ENCODE peak calls at places on chromosomes 1 and 21, in five cellular contexts. L is sigmoid colon; D is CD4-positive, alpha-beta T cell; U is fibroblast of lung; N is ascending aorta. T is an unnamed sample.

GRCh38 chr1:44903261-44903660 is 60.2 kb upstream of the PTCH2 start:
- DNase-seq in L (no peak), D (no peak), U (no peak), N (no peak), T (no peak)

GRCh38 chr21:44418108-44418875 is 37.0 kb upstream of the LRRC3 start:
- DNase-seq in L (peak), D (no peak), U (no peak), N (peak), T (no peak)

GRCh38 chr1:86703696-86704455 is 500 bp upstream of the SH3GLB1 start:
- DNase-seq in L (peak), D (no peak), U (no peak), N (peak), T (no peak)

GRCh38 chr1:111290640-111291039 is at the start of gene CHIA:
- DNase-seq in L (no peak), D (no peak), U (no peak), N (no peak), T (peak)

GRCh38 chr1:234977891-234978396 is 150.7 kb downstream of the TOMM20 start:
- DNase-seq in L (peak), D (no peak), U (no peak), N (no peak), T (no peak)

GRCh38 chr1:230191079-230191478 is 124.0 kb downstream of the GALNT2 start:
- DNase-seq in L (peak), D (no peak), U (peak), N (peak), T (no peak)

GRCh38 chr1:65059930-65060538 is 88.0 kb upstream of the AK4 start:
- DNase-seq in L (no peak), D (no peak), U (peak), N (no peak), T (peak)

GRCh38 chr1:54397090-54397591 is 9.1 kb downstream of the SSBP3 start:
- DNase-seq in L (no peak), D (no peak), U (no peak), N (no peak), T (no peak)

GRCh38 chr21:43016728-43017127 is 42.4 kb downstream of the PKNOX1 start:
- DNase-seq in L (no peak), D (no peak), U (no peak), N (no peak), T (no peak)

GRCh38 chr1:36224537-36225297 is 474 bp downstream of the THRAP3 start:
- DNase-seq in L (peak), D (no peak), U (peak), N (peak), T (peak)

GRCh38 chr21:8990326-8991087 is 1530.9 kb upstream of the TPTE start:
- DNase-seq in L (peak), D (no peak), U (no peak), N (no peak), T (no peak)

GRCh38 chr1:206866062-206866461 is 639 bp downstream of the IL20 start:
- DNase-seq in L (no peak), D (no peak), U (no peak), N (no peak), T (no peak)

GRCh38 chr1:78078358-78078757 is 32.6 kb downstream of the GIPC2 start:
- DNase-seq in L (no peak), D (no peak), U (no peak), N (no peak), T (no peak)

GRCh38 chr1:7278045-7278444 is 492.8 kb downstream of the CAMTA1 start:
- DNase-seq in L (no peak), D (no peak), U (no peak), N (no peak), T (no peak)

GRCh38 chr1:222928212-222928611 is 113.4 kb downstream of the DISP1 start:
- DNase-seq in L (peak), D (no peak), U (peak), N (no peak), T (no peak)

GRCh38 chr1:37651803-37652202 is 17.1 kb upstream of the RSPO1 start:
- DNase-seq in L (no peak), D (no peak), U (no peak), N (no peak), T (no peak)

GRCh38 chr1:59290173-59290954 is 6.5 kb upstream of the FGGY start:
- DNase-seq in L (no peak), D (no peak), U (peak), N (no peak), T (no peak)

GRCh38 chr1:184190626-184191025 is 139.1 kb downstream of the TSEN15 start:
- DNase-seq in L (no peak), D (no peak), U (no peak), N (no peak), T (no peak)

GRCh38 chr1:248841702-248842395 is 3.8 kb downstream of the ZNF672 start:
- DNase-seq in L (no peak), D (peak), U (peak), N (peak), T (no peak)

GRCh38 chr21:45981154-45981606 is 390 bp upstream of the COL6A1 start:
- DNase-seq in L (peak), D (peak), U (peak), N (peak), T (peak)

GRCh38 chr1:118151312-118151937 is 33.6 kb downstream of the SPAG17 start:
- DNase-seq in L (no peak), D (no peak), U (peak), N (no peak), T (peak)

GRCh38 chr1:7589080-7589735 is 181.9 kb upstream of the VAMP3 start:
- DNase-seq in L (peak), D (no peak), U (no peak), N (no peak), T (no peak)

GRCh38 chr1:34590211-34590623 is 164.6 kb upstream of the GJB5 start:
- DNase-seq in L (no peak), D (no peak), U (no peak), N (no peak), T (peak)

GRCh38 chr1:244054924-244055263 is 3.8 kb downstream of the ZBTB18 start:
- DNase-seq in L (no peak), D (no peak), U (no peak), N (no peak), T (no peak)

GRCh38 chr21:26918318-26919065 is 48.4 kb downstream of the ADAMTS5 start:
- DNase-seq in L (no peak), D (no peak), U (peak), N (no peak), T (no peak)

GRCh38 chr1:66445492-66446181 is 88.3 kb upstream of the SGIP1 start:
- DNase-seq in L (no peak), D (peak), U (no peak), N (no peak), T (no peak)

GRCh38 chr1:214493126-214493796 is 58.1 kb downstream of the PTPN14 start:
- DNase-seq in L (no peak), D (no peak), U (no peak), N (no peak), T (no peak)

GRCh38 chr1:20402585-20403422 is 83.2 kb downstream of the CAMK2N1 start:
- DNase-seq in L (no peak), D (no peak), U (no peak), N (no peak), T (no peak)

GRCh38 chr1:217590598-217590997 is 40.3 kb downstream of the GPATCH2 start:
- DNase-seq in L (no peak), D (no peak), U (no peak), N (no peak), T (no peak)
- TF ChIP-seq CTCF in L (no peak), D (no peak), U (no peak), N (no peak), T (no peak)

DNA sequence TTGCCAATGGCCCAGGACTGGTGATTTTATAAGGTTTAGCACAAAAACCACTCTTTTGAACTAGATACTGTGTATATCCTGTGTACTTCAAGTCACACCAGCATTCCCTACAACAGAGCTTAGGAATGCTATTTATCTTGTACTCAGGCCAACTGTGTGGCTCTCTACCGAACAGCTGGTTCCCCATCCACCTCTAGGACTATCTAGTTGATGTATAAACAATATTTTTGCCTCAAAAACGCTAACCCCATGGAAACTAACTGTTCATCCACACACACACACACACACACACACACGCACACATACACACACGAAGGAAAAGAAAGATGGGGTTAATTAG is 28.7 kb upstream of the SLC45A3 start:
- DNase-seq in L (no peak), D (no peak), U (peak), N (no peak), T (no peak)
- H3K27ac ChIP-seq in L (no peak), D (no peak), U (no peak), N (no peak), T (no peak)

GRCh38 chr1:154716614-154717372 is 108.8 kb upstream of the ADAR start:
- DNase-seq in L (peak), D (no peak), U (no peak), N (no peak), T (no peak)
- TF ChIP-seq CTCF in L (no peak), D (no peak), U (no peak), N (no peak), T (no peak)

DNA sequence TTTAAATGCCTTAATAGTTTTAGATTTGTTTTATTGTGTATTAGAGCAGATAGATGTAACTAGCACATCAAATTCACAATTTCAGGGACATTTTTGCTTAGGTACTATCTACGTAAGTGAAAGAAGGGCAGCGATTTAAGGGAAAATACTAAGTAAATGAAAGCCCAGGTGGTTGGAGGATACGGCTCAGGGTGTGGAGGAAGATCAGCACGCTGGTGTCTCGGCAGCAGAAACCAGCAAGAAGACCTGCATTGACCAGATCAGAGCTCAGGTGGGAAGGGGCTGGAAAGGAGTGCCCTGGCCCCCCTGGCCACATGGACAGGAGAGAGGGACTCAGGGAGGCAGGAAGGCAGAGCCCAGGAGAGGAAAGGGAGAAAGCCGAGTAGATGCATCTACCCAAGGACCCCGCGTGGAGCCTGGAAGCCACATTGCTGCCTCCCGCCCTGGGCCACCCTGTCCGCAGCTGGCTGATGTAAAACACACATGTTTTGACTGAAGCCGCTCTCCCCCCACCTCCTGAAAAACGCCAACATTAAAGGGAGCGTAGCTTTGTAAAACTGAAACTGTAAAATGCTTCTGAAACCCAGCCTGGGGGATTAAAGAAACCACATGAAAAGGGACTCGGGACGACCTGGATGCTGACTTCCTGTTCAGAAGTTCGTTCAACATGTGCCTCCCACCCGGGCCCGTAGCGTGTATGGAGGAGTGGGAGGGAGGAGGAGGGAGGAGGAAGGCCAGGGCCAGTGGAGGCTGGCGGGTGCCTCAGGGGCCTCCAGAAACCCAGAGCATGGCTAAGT is 72.6 kb upstream of the TARDBP start:
- DNase-seq in L (no peak), D (no peak), U (peak), N (no peak), T (no peak)
- H3K27ac ChIP-seq in L (no peak), D (no peak), U (no peak), N (no peak), T (no peak)